ENCODE peak calls at places on chromosomes 2 and 18, in eight cellular contexts. One of them, this sample, is unnamed.

GRCh38 chr2:233290446-233290845 is 17.2 kb upstream of the SAG start:
- DNase-seq in ovary: no peak
- DNase-seq in cardiac fibroblast: no peak
- DNase-seq in left lung: no peak
- DNase-seq in NCI-H1105: no peak
- DNase-seq in head of caudate nucleus: no peak
- DNase-seq in HFFc6: no peak
- DNase-seq in foreskin fibroblast: no peak
- DNase-seq in this sample: no peak

GRCh38 chr18:36828157-36828629 is 609 bp downstream of the TPGS2 start:
- DNase-seq in cardiac fibroblast: peak
- DNase-seq in head of caudate nucleus: peak
- DNase-seq in HFFc6: peak
- DNase-seq in foreskin fibroblast: peak
- DNase-seq in left lung: no peak
- DNase-seq in ovary: no peak
- DNase-seq in NCI-H1105: peak
- DNase-seq in this sample: no peak

GRCh38 chr2:226620176-226620575 is 179.4 kb downstream of the IRS1 start:
- DNase-seq in NCI-H1105: no peak
- DNase-seq in foreskin fibroblast: no peak
- DNase-seq in left lung: no peak
- DNase-seq in head of caudate nucleus: no peak
- DNase-seq in cardiac fibroblast: no peak
- DNase-seq in ovary: no peak
- DNase-seq in HFFc6: no peak
- DNase-seq in this sample: no peak

GRCh38 chr2:73851274-73851673 is 22.5 kb downstream of the STAMBP start:
- DNase-seq in foreskin fibroblast: peak
- DNase-seq in NCI-H1105: no peak
- DNase-seq in left lung: no peak
- DNase-seq in ovary: no peak
- DNase-seq in head of caudate nucleus: no peak
- DNase-seq in HFFc6: no peak
- DNase-seq in cardiac fibroblast: no peak
- DNase-seq in this sample: no peak

GRCh38 chr2:25254961-25255360 is 86.6 kb upstream of the POMC start:
- DNase-seq in cardiac fibroblast: no peak
- DNase-seq in ovary: no peak
- DNase-seq in NCI-H1105: no peak
- DNase-seq in head of caudate nucleus: no peak
- DNase-seq in foreskin fibroblast: no peak
- DNase-seq in left lung: no peak
- DNase-seq in HFFc6: no peak
- DNase-seq in this sample: no peak

GRCh38 chr2:157178865-157179264 is 78.6 kb upstream of the GALNT5 start:
- DNase-seq in NCI-H1105: no peak
- DNase-seq in HFFc6: no peak
- DNase-seq in ovary: no peak
- DNase-seq in foreskin fibroblast: no peak
- DNase-seq in left lung: no peak
- DNase-seq in cardiac fibroblast: no peak
- DNase-seq in head of caudate nucleus: no peak
- DNase-seq in this sample: no peak

GRCh38 chr18:26406854-26407517 is 141.4 kb downstream of the KCTD1 start:
- DNase-seq in NCI-H1105: no peak
- DNase-seq in left lung: no peak
- DNase-seq in HFFc6: no peak
- DNase-seq in ovary: no peak
- DNase-seq in foreskin fibroblast: no peak
- DNase-seq in head of caudate nucleus: no peak
- DNase-seq in cardiac fibroblast: no peak
- DNase-seq in this sample: no peak

GRCh38 chr2:44746367-44746766 is 195.1 kb upstream of the SIX3 start:
- DNase-seq in cardiac fibroblast: no peak
- DNase-seq in foreskin fibroblast: no peak
- DNase-seq in left lung: no peak
- DNase-seq in NCI-H1105: no peak
- DNase-seq in ovary: no peak
- DNase-seq in head of caudate nucleus: no peak
- DNase-seq in HFFc6: no peak
- DNase-seq in this sample: no peak

GRCh38 chr2:231413921-231414476 is 18.5 kb downstream of the B3GNT7 start:
- DNase-seq in ovary: no peak
- DNase-seq in head of caudate nucleus: no peak
- DNase-seq in HFFc6: no peak
- DNase-seq in foreskin fibroblast: no peak
- DNase-seq in left lung: no peak
- DNase-seq in NCI-H1105: no peak
- DNase-seq in cardiac fibroblast: no peak
- DNase-seq in this sample: no peak

GRCh38 chr2:37631292-37631691 is 40.1 kb downstream of the CDC42EP3 start:
- DNase-seq in NCI-H1105: no peak
- DNase-seq in left lung: no peak
- DNase-seq in foreskin fibroblast: no peak
- DNase-seq in HFFc6: no peak
- DNase-seq in cardiac fibroblast: no peak
- DNase-seq in head of caudate nucleus: no peak
- DNase-seq in ovary: no peak
- DNase-seq in this sample: no peak

GRCh38 chr2:126802774-126803421 is 95.8 kb upstream of the TEX51 start:
- DNase-seq in NCI-H1105: no peak
- DNase-seq in HFFc6: no peak
- DNase-seq in cardiac fibroblast: no peak
- DNase-seq in ovary: no peak
- DNase-seq in left lung: no peak
- DNase-seq in head of caudate nucleus: no peak
- DNase-seq in foreskin fibroblast: no peak
- DNase-seq in this sample: no peak

GRCh38 chr2:1437537-1437936 is 24.3 kb downstream of the TPO start:
- DNase-seq in foreskin fibroblast: no peak
- DNase-seq in NCI-H1105: no peak
- DNase-seq in head of caudate nucleus: no peak
- DNase-seq in HFFc6: no peak
- DNase-seq in cardiac fibroblast: no peak
- DNase-seq in ovary: no peak
- DNase-seq in left lung: no peak
- DNase-seq in this sample: no peak

GRCh38 chr2:2134037-2134436 is 197.0 kb downstream of the MYT1L start:
- DNase-seq in NCI-H1105: no peak
- DNase-seq in foreskin fibroblast: no peak
- DNase-seq in ovary: no peak
- DNase-seq in head of caudate nucleus: no peak
- DNase-seq in left lung: no peak
- DNase-seq in HFFc6: no peak
- DNase-seq in cardiac fibroblast: no peak
- DNase-seq in this sample: no peak

GRCh38 chr2:43135583-43135982 is 90.8 kb downstream of the ZFP36L2 start:
- DNase-seq in ovary: no peak
- DNase-seq in head of caudate nucleus: no peak
- DNase-seq in cardiac fibroblast: no peak
- DNase-seq in left lung: no peak
- DNase-seq in NCI-H1105: no peak
- DNase-seq in HFFc6: no peak
- DNase-seq in foreskin fibroblast: no peak
- DNase-seq in this sample: peak

GRCh38 chr2:132404056-132404455 is 12.5 kb upstream of the GPR39 start:
- DNase-seq in NCI-H1105: no peak
- DNase-seq in left lung: no peak
- DNase-seq in cardiac fibroblast: no peak
- DNase-seq in HFFc6: no peak
- DNase-seq in head of caudate nucleus: no peak
- DNase-seq in ovary: no peak
- DNase-seq in foreskin fibroblast: no peak
- DNase-seq in this sample: no peak

GRCh38 chr2:218679119-218679518 is 7.2 kb downstream of the STK36 start:
- DNase-seq in HFFc6: peak
- DNase-seq in NCI-H1105: no peak
- DNase-seq in foreskin fibroblast: peak
- DNase-seq in ovary: no peak
- DNase-seq in head of caudate nucleus: no peak
- DNase-seq in cardiac fibroblast: no peak
- DNase-seq in left lung: no peak
- DNase-seq in this sample: no peak

GRCh38 chr18:59760212-59760997 is 63.2 kb upstream of the CCBE1 start:
- DNase-seq in left lung: no peak
- DNase-seq in foreskin fibroblast: no peak
- DNase-seq in head of caudate nucleus: no peak
- DNase-seq in HFFc6: no peak
- DNase-seq in ovary: no peak
- DNase-seq in cardiac fibroblast: no peak
- DNase-seq in NCI-H1105: no peak
- DNase-seq in this sample: no peak

GRCh38 chr2:68110102-68110501 is 47.3 kb upstream of the C1D start:
- DNase-seq in head of caudate nucleus: no peak
- DNase-seq in ovary: no peak
- DNase-seq in cardiac fibroblast: no peak
- DNase-seq in NCI-H1105: no peak
- DNase-seq in foreskin fibroblast: no peak
- DNase-seq in HFFc6: peak
- DNase-seq in left lung: no peak
- DNase-seq in this sample: no peak

GRCh38 chr18:63216911-63217311 is 102.7 kb downstream of the BCL2 start:
- DNase-seq in cardiac fibroblast: no peak
- DNase-seq in NCI-H1105: no peak
- DNase-seq in foreskin fibroblast: no peak
- DNase-seq in ovary: no peak
- DNase-seq in HFFc6: no peak
- DNase-seq in head of caudate nucleus: no peak
- DNase-seq in left lung: no peak
- DNase-seq in this sample: no peak

GRCh38 chr2:28318462-28319117 is 74.1 kb upstream of the FOSL2 start:
- DNase-seq in foreskin fibroblast: peak
- DNase-seq in HFFc6: no peak
- DNase-seq in NCI-H1105: no peak
- DNase-seq in cardiac fibroblast: no peak
- DNase-seq in left lung: no peak
- DNase-seq in ovary: no peak
- DNase-seq in head of caudate nucleus: no peak
- DNase-seq in this sample: no peak

GRCh38 chr2:148957023-148957422 is 81.5 kb upstream of the LYPD6B start:
- DNase-seq in ovary: no peak
- DNase-seq in cardiac fibroblast: no peak
- DNase-seq in HFFc6: no peak
- DNase-seq in NCI-H1105: no peak
- DNase-seq in left lung: no peak
- DNase-seq in foreskin fibroblast: no peak
- DNase-seq in head of caudate nucleus: no peak
- DNase-seq in this sample: no peak